ENCODE peak calls at places on chromosome 1, in six cellular contexts. Y, M, O, Q, R and Z are unnamed samples.

GRCh38 chr1:43446388-43446740 is 7.4 kb downstream of the HYI start:
- DNase-seq in Y (no peak), M (no peak), O (no peak), Q (peak; percentile 30), R (no peak), Z (peak; percentile 69)

GRCh38 chr1:177119311-177119710 is 45.2 kb downstream of the ASTN1 start:
- DNase-seq in Y (no peak), M (no peak), O (no peak), Q (no peak), R (no peak), Z (no peak)

GRCh38 chr1:95073446-95073845 is 695 bp upstream of the ALG14 start:
- DNase-seq in Y (no peak), M (peak; percentile 44), O (no peak), Q (no peak), R (no peak), Z (no peak)

GRCh38 chr1:234400773-234401172 is 27.5 kb downstream of the COA6 start:
- DNase-seq in Y (no peak), M (no peak), O (no peak), Q (no peak), R (no peak), Z (no peak)

GRCh38 chr1:156493749-156494148 is 6.8 kb downstream of the MEF2D start:
- DNase-seq in Y (no peak), M (no peak), O (no peak), Q (no peak), R (no peak), Z (no peak)

GRCh38 chr1:152768847-152769533 is 6.0 kb upstream of the LCE1F start:
- DNase-seq in Y (no peak), M (no peak), O (no peak), Q (no peak), R (no peak), Z (no peak)

GRCh38 chr1:85297855-85298629 is 21.6 kb upstream of the BCL10 start:
- DNase-seq in Y (peak; percentile 25), M (no peak), O (peak; percentile 44), Q (no peak), R (no peak), Z (no peak)

GRCh38 chr1:33715195-33715811 is 148.6 kb upstream of the HMGB4 start:
- DNase-seq in Y (no peak), M (no peak), O (no peak), Q (no peak), R (no peak), Z (no peak)

GRCh38 chr1:243233908-243234307 is 21.2 kb downstream of the CEP170 start:
- DNase-seq in Y (no peak), M (no peak), O (no peak), Q (no peak), R (no peak), Z (no peak)